ENCODE peak calls at places on chromosomes 13 and 19, in six cellular contexts. H, X, A, J, T and G are unnamed samples.

GRCh38 chr13:109275848-109276247 is 510.5 kb downstream of the IRS2 start:
- DNase-seq in H (peak; percentile 79), X (no peak), A (no peak), J (peak; percentile 17), T (no peak), G (no peak)

GRCh38 chr13:63435668-63436275 is 2020.1 kb upstream of the PCDH20 start:
- DNase-seq in H (peak; percentile 68), X (no peak), A (peak; percentile 100), J (no peak), T (no peak), G (no peak)

GRCh38 chr19:6042776-6043726 is 65.1 kb upstream of the RANBP3 start:
- DNase-seq in H (no peak), X (no peak), A (no peak), J (no peak), T (no peak), G (no peak)

GRCh38 chr13:60431108-60431700 is 34.2 kb downstream of the TDRD3 start:
- DNase-seq in H (peak; percentile 60), X (peak; percentile 47), A (peak; percentile 72), J (peak; percentile 36), T (peak; percentile 61), G (peak; percentile 55)

GRCh38 chr19:31436121-31436776 is 87.0 kb upstream of the TSHZ3 start:
- DNase-seq in H (no peak), X (no peak), A (peak; percentile 24), J (no peak), T (no peak), G (no peak)

GRCh38 chr13:113539822-113540221 is 44.7 kb upstream of the TFDP1 start:
- DNase-seq in H (no peak), X (no peak), A (no peak), J (no peak), T (no peak), G (no peak)

GRCh38 chr13:47310376-47310775 is 413.5 kb upstream of the HTR2A start:
- DNase-seq in H (no peak), X (no peak), A (no peak), J (no peak), T (no peak), G (no peak)

GRCh38 chr13:25295228-25295627 is 6.2 kb upstream of the NUP58 start:
- DNase-seq in H (peak; percentile 7), X (no peak), A (peak; percentile 38), J (no peak), T (no peak), G (no peak)

GRCh38 chr13:102903659-102904407 is 58.0 kb downstream of the ERCC5 start:
- DNase-seq in H (peak; percentile 17), X (no peak), A (peak; percentile 18), J (peak; percentile 28), T (no peak), G (peak; percentile 22)

GRCh38 chr19:45512881-45513483 is 5.7 kb downstream of the VASP start:
- DNase-seq in H (no peak), X (no peak), A (no peak), J (no peak), T (no peak), G (no peak)
- H3K4me2 ChIP-seq in H (peak overlapping the region; percentile 72), X (no peak overlapping the region), A (no peak overlapping the region), J (no peak overlapping the region), T (peak overlapping the region; percentile 0), G (peak overlapping the region; percentile 21)

DNA sequence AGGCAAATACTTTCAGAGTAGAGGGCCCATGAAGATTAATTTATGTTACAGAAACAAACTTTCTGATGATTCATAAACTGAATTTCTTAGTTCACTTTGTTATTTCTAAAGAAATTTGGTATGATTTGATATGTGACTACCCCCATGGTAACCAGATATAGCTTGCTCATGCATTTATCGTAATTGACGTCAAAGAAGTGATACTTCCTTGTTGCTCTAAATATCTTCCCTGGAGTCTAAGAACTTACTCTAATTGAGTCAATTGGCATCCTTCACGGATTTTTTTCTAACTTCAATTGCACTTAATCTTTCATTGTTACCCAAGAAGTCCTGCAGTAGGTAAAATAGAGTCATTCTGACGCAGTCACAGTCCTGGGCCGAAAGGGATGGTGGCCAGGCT is 240.9 kb downstream of the GPC5 start:
- DNase-seq in H (no peak), X (no peak), A (peak; percentile 72), J (no peak), T (no peak), G (no peak)
- TF ChIP-seq RFX5 in H (no peak), X (no peak), A (no peak), J (no peak), T (no peak), G (no peak)

GRCh38 chr13:105774739-105775460 is 760.6 kb downstream of the EFNB2 start:
- DNase-seq in H (peak; percentile 58), X (peak; percentile 43), A (peak; percentile 2), J (no peak), T (no peak), G (no peak)
- TF ChIP-seq SMC3 in H (no peak), X (no peak), A (no peak), J (no peak), T (no peak), G (no peak)

DNA sequence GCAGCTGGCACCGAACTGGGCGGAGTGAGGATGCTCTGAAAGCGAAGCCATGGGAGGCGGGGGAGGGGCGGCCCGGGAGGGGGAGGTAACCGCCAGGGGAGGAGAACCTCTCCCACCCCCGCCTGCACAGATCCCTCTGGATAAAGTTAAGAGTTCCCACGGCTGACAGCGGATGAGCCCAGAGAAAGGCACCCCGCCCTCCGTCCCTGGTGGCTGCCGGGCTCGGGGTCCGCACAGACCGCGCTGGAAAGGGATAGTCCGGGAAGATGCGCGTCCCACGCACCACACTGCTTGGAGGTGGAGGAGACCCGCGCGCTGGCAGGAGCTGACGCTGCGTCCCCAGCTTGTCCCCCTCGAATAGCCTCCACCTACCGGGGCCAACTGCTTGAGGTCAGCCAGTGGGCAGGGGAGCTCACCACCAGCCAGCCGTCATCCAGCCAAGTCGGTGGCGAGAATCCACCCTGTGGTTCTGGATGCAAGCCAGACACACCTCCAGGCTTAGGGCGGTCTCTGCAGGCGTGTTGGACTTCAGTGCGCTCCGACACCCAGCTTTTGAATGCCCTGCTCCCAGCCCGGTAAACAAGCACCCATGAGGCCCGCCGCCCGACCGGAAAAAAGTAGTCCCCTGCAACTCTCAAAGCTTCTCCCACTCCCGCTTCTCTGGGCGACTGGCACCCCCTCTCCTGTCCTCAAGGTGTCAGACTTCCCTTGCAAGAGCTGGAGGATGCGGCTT is at the start of gene TRPC4:
- DNase-seq in H (peak; percentile 30), X (peak; percentile 12), A (peak; percentile 59), J (peak; percentile 33), T (no peak), G (peak; percentile 54)
- H3K4me2 ChIP-seq in H (peak within 1 kb of the TSS; percentile 75), X (peak within 1 kb of the TSS; percentile 6), A (peak within 1 kb of the TSS; percentile 87), J (peak within 1 kb of the TSS; percentile 74), T (no peak within 1 kb of the TSS), G (peak within 1 kb of the TSS; percentile 65)

DNA sequence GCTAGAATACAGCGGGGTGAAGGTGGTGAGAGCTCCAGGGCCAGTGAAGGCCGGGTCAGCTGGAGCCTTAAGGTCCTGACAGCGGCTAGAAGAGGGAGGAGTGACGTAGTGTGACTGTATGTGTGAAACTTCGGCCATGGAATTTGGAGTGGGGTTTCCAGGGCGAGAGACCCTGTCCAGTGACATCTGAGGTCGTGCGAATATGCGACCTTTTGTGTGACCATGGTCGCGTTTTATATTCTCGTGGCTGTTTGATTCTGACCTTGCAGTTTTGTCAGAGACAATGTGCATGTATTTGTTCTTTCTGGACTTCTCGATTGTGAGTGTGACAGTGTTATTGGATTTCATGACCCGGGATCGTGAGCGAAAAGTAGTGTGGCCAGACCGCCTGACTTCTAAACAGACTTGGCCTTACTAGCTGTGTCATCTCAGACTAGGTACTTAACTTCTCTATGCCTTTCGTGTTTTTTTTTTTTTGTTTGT is 405 bp upstream of the ZNF569 start:
- DNase-seq in H (no peak), X (no peak), A (no peak), J (no peak), T (no peak), G (no peak)
- TF ChIP-seq RFX5 in H (no peak), X (no peak), A (no peak), J (no peak), T (no peak), G (no peak)

DNA sequence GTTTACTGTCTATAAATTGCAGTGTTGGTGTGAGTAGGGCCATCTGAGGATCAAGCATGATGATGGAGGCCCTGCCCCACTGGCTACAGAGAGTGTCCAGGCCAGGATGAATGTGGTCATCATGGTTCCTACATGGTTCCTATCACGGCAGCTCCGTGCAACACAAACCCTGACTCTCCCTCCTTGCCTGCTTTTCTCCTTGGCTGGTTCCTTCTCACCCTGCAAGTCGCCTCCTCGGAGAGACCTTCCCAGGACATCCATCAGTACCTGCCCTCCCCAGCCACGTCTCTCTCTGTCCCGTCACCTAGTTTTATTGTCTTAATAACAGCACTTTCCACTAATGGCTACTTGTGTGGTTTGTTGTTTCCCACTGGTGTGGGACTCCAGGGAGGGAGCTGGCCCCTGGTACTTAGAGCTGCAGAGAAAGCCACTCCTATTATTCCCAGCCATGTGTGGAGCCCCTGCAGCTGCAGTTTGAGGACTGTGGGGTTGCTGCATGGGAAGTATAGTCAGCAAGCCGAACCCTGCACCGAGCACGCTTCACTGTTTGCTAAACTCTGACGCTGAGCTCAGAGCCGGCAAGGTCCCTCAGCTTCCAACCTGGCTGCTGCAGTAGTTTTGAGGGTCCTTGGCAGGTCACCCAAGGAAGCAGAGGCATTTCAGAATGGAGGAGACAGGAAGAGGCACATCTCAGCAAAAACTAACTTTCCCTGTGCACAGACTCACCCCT is 146.4 kb upstream of the VSTM2B start:
- DNase-seq in H (no peak), X (no peak), A (no peak), J (no peak), T (no peak), G (no peak)
- TF ChIP-seq SMC3 in H (no peak), X (no peak), A (no peak), J (no peak), T (no peak), G (no peak)

DNA sequence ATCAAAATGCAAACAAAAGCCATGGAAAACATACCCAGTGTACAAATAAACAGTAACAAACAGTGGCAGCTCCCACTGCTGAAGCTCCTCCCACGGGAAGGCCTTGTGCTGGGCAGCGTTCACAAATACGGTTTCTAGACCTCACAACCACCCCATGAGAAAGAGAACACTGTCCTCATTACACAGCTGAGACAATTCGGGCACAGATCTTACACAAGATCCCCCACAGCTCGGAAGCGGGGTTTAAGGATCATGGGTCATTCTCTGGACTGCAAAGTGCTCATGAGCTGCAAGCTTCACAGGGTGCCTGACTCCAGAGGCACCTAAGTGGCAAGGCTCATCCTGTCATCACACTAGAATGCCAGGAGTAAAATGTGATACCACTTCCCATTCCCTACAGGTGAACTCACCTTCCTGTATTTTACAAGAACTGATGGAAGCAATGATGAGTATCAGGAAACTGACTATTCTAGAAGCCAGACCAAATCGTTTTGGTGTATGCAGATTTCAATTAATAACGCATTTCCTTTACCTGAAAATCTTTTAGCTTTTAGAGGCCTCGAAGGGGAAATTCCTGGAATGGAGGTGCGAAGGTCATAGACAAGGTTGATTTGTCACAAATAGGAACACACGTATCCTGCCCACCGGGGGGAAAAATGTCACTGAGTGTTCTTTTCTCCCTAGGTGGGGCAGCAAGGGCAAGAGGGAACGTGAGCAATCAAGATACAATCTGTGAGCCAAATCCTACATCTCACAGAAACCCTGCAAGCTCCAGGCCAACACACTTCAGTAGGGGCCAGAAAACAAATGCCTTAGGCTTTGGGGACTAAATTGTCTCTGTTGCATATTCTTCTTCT is 41.2 kb downstream of the STK24 start:
- DNase-seq in H (no peak), X (peak; percentile 22), A (no peak), J (no peak), T (no peak), G (no peak)
- H3K4me2 ChIP-seq in H (no peak overlapping the region), X (peak overlapping the region; percentile 25), A (no peak overlapping the region), J (no peak overlapping the region), T (no peak overlapping the region), G (no peak overlapping the region)